ENCODE peak calls at places on chromosomes 4 and X, in seven cellular contexts. One of them, this sample, is unnamed.

GRCh38 chr4:85777908-85778808 is 303.2 kb downstream of the ARHGAP24 start:
- DNase-seq in IMR-90: no peak
- DNase-seq in AG04450: no peak
- DNase-seq in WERI-Rb-1: no peak
- DNase-seq in H7: no peak
- DNase-seq in kidney epithelial cell: no peak
- DNase-seq in aorta: no peak
- DNase-seq in this sample: no peak

GRCh38 chrX:34521563-34521962 is 135.5 kb downstream of the TMEM47 start:
- DNase-seq in kidney epithelial cell: no peak
- DNase-seq in WERI-Rb-1: no peak
- DNase-seq in H7: peak; percentile 26
- DNase-seq in aorta: no peak
- DNase-seq in AG04450: no peak
- DNase-seq in IMR-90: peak; percentile 2
- DNase-seq in this sample: no peak

GRCh38 chr4:133270021-133270570 is 121.0 kb downstream of the PCDH10 start:
- DNase-seq in WERI-Rb-1: no peak
- DNase-seq in H7: no peak
- DNase-seq in IMR-90: no peak
- DNase-seq in aorta: no peak
- DNase-seq in AG04450: no peak
- DNase-seq in kidney epithelial cell: no peak
- DNase-seq in this sample: no peak

GRCh38 chr4:10096201-10096975 is 20.2 kb downstream of the WDR1 start:
- DNase-seq in kidney epithelial cell: peak; percentile 85
- DNase-seq in AG04450: peak; percentile 80
- DNase-seq in aorta: no peak
- DNase-seq in IMR-90: peak; percentile 94
- DNase-seq in WERI-Rb-1: no peak
- DNase-seq in H7: no peak
- DNase-seq in this sample: peak; percentile 92

GRCh38 chrX:119647552-119648420 is 41.6 kb upstream of the NKRF start:
- DNase-seq in AG04450: no peak
- DNase-seq in WERI-Rb-1: no peak
- DNase-seq in H7: no peak
- DNase-seq in IMR-90: no peak
- DNase-seq in aorta: no peak
- DNase-seq in kidney epithelial cell: no peak
- DNase-seq in this sample: no peak

GRCh38 chr4:139593091-139593564 is 37.1 kb upstream of the SETD7 start:
- DNase-seq in AG04450: peak; percentile 67
- DNase-seq in aorta: no peak
- DNase-seq in IMR-90: peak; percentile 92
- DNase-seq in H7: no peak
- DNase-seq in kidney epithelial cell: no peak
- DNase-seq in WERI-Rb-1: no peak
- DNase-seq in this sample: peak; percentile 49

GRCh38 chrX:40169193-40170086 is 71.7 kb upstream of the BCOR start:
- DNase-seq in WERI-Rb-1: peak; percentile 80
- DNase-seq in AG04450: peak; percentile 37
- DNase-seq in aorta: no peak
- DNase-seq in IMR-90: peak; percentile 75
- DNase-seq in H7: peak; percentile 92
- DNase-seq in kidney epithelial cell: peak; percentile 43
- DNase-seq in this sample: peak; percentile 81

GRCh38 chr4:139585468-139585867 is 29.4 kb upstream of the SETD7 start:
- DNase-seq in IMR-90: no peak
- DNase-seq in aorta: no peak
- DNase-seq in kidney epithelial cell: no peak
- DNase-seq in H7: no peak
- DNase-seq in AG04450: no peak
- DNase-seq in WERI-Rb-1: no peak
- DNase-seq in this sample: no peak

DNA sequence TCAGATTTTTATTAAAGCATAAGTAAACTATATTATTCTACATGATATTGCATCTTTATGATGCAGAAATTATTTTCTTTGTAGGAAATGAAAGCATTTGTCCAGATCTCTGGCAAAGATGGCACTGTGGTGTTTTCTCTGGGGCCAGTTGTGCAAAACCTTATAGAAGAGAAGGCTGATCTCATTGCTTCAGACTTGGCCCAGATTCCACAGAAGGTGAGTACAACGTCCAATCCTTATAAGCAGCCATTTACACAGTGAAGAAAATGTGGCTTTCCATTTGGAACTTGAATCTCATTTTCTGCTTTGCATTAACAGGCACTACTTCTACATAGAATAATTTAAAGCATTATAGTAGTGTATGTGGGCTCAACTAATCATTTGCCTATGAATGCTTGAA is 6.9 kb upstream of the UGT2B7 start:
- DNase-seq in H7: no peak
- DNase-seq in IMR-90: no peak
- DNase-seq in WERI-Rb-1: no peak
- DNase-seq in aorta: no peak
- DNase-seq in AG04450: no peak
- DNase-seq in kidney epithelial cell: no peak
- DNase-seq in this sample: no peak
- H3K4me3 ChIP-seq in H7: no peak overlapping the region
- H3K4me3 ChIP-seq in IMR-90: no peak overlapping the region
- H3K4me3 ChIP-seq in WERI-Rb-1: no peak overlapping the region
- H3K4me3 ChIP-seq in aorta: no peak overlapping the region
- H3K4me3 ChIP-seq in AG04450: no peak overlapping the region
- H3K4me3 ChIP-seq in kidney epithelial cell: no peak overlapping the region
- H3K4me3 ChIP-seq in this sample: no peak overlapping the region

GRCh38 chr4:71752383-71753042 is 31.4 kb downstream of the GC start:
- DNase-seq in H7: no peak
- DNase-seq in WERI-Rb-1: no peak
- DNase-seq in kidney epithelial cell: no peak
- DNase-seq in aorta: no peak
- DNase-seq in IMR-90: no peak
- DNase-seq in AG04450: no peak
- DNase-seq in this sample: no peak
- H3K4me3 ChIP-seq in H7: no peak overlapping the region
- H3K4me3 ChIP-seq in WERI-Rb-1: no peak overlapping the region
- H3K4me3 ChIP-seq in kidney epithelial cell: no peak overlapping the region
- H3K4me3 ChIP-seq in aorta: no peak overlapping the region
- H3K4me3 ChIP-seq in IMR-90: no peak overlapping the region
- H3K4me3 ChIP-seq in AG04450: no peak overlapping the region
- H3K4me3 ChIP-seq in this sample: no peak overlapping the region

DNA sequence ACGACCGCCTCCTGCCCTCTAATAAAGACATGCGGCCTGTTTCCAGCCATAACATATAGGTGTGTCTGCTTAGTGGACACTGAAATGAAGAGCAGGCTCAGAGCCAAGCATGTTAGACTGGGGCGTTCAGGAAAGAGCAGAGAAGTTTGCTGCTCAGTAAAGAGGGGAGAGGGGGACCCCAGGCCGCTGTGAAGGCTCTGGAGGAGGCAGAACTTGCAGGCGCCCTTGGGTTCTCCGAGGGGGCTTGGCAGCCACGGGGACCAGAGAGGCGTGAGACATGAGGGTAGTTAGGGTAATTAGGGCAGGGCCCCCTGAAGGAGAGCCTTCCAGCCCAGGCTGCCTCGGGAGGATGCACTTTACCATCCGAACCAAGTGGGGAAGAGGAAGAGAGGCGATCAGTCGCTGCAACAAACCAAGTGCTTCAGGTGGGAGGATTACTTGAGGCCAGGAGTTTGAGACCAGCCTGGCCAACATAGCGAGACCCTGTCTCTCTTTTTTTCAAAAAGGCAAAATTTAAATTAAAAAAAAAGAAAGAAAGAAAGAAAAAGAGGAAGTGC is 46.6 kb upstream of the CDKN2AIP start:
- DNase-seq in H7: no peak
- DNase-seq in AG04450: no peak
- DNase-seq in WERI-Rb-1: no peak
- DNase-seq in kidney epithelial cell: no peak
- DNase-seq in IMR-90: no peak
- DNase-seq in aorta: no peak
- DNase-seq in this sample: no peak
- H3K4me3 ChIP-seq in H7: peak overlapping the region; percentile 35
- H3K4me3 ChIP-seq in AG04450: peak overlapping the region; percentile 54
- H3K4me3 ChIP-seq in WERI-Rb-1: peak overlapping the region; percentile 62
- H3K4me3 ChIP-seq in kidney epithelial cell: no peak overlapping the region
- H3K4me3 ChIP-seq in IMR-90: no peak overlapping the region
- H3K4me3 ChIP-seq in aorta: no peak overlapping the region
- H3K4me3 ChIP-seq in this sample: no peak overlapping the region

GRCh38 chr4:22510750-22511149 is 5.1 kb downstream of the ADGRA3 start:
- DNase-seq in WERI-Rb-1: no peak
- DNase-seq in IMR-90: no peak
- DNase-seq in aorta: no peak
- DNase-seq in H7: no peak
- DNase-seq in AG04450: no peak
- DNase-seq in kidney epithelial cell: no peak
- DNase-seq in this sample: no peak
- H3K4me3 ChIP-seq in WERI-Rb-1: no peak overlapping the region
- H3K4me3 ChIP-seq in IMR-90: no peak overlapping the region
- H3K4me3 ChIP-seq in aorta: no peak overlapping the region
- H3K4me3 ChIP-seq in H7: no peak overlapping the region
- H3K4me3 ChIP-seq in AG04450: no peak overlapping the region
- H3K4me3 ChIP-seq in kidney epithelial cell: no peak overlapping the region
- H3K4me3 ChIP-seq in this sample: no peak overlapping the region

GRCh38 chrX:140765043-140765784 is 55.7 kb downstream of the LINC00632 start:
- DNase-seq in H7: peak; percentile 8
- DNase-seq in aorta: no peak
- DNase-seq in WERI-Rb-1: no peak
- DNase-seq in AG04450: peak; percentile 26
- DNase-seq in kidney epithelial cell: no peak
- DNase-seq in IMR-90: peak; percentile 62
- DNase-seq in this sample: no peak

GRCh38 chrX:140766024-140766611 is 56.6 kb downstream of the LINC00632 start:
- DNase-seq in AG04450: peak; percentile 27
- DNase-seq in kidney epithelial cell: no peak
- DNase-seq in aorta: peak; percentile 78
- DNase-seq in IMR-90: peak; percentile 66
- DNase-seq in WERI-Rb-1: peak; percentile 19
- DNase-seq in H7: peak; percentile 28
- DNase-seq in this sample: peak; percentile 34

GRCh38 chrX:140764401-140764919 is 54.9 kb downstream of the LINC00632 start:
- DNase-seq in aorta: peak; percentile 84
- DNase-seq in IMR-90: peak; percentile 54
- DNase-seq in AG04450: peak; percentile 18
- DNase-seq in kidney epithelial cell: no peak
- DNase-seq in WERI-Rb-1: no peak
- DNase-seq in H7: peak; percentile 68
- DNase-seq in this sample: peak; percentile 17

GRCh38 chrX:140762061-140762460 is 52.5 kb downstream of the LINC00632 start:
- DNase-seq in IMR-90: peak; percentile 74
- DNase-seq in AG04450: no peak
- DNase-seq in aorta: no peak
- DNase-seq in WERI-Rb-1: peak; percentile 20
- DNase-seq in kidney epithelial cell: no peak
- DNase-seq in H7: peak; percentile 29
- DNase-seq in this sample: peak; percentile 61

GRCh38 chrX:140767646-140768045 is 58.1 kb downstream of the LINC00632 start:
- DNase-seq in H7: no peak
- DNase-seq in aorta: no peak
- DNase-seq in IMR-90: no peak
- DNase-seq in kidney epithelial cell: no peak
- DNase-seq in WERI-Rb-1: no peak
- DNase-seq in AG04450: no peak
- DNase-seq in this sample: no peak
- H3K4me3 ChIP-seq in H7: no peak overlapping the region
- H3K4me3 ChIP-seq in aorta: no peak overlapping the region
- H3K4me3 ChIP-seq in IMR-90: no peak overlapping the region
- H3K4me3 ChIP-seq in kidney epithelial cell: no peak overlapping the region
- H3K4me3 ChIP-seq in WERI-Rb-1: no peak overlapping the region
- H3K4me3 ChIP-seq in AG04450: no peak overlapping the region
- H3K4me3 ChIP-seq in this sample: no peak overlapping the region

GRCh38 chr4:69116645-69117321 is 20.5 kb downstream of the UGT2B7 start:
- DNase-seq in kidney epithelial cell: no peak
- DNase-seq in WERI-Rb-1: no peak
- DNase-seq in AG04450: no peak
- DNase-seq in aorta: no peak
- DNase-seq in H7: no peak
- DNase-seq in IMR-90: no peak
- DNase-seq in this sample: no peak
- H3K4me3 ChIP-seq in kidney epithelial cell: no peak overlapping the region
- H3K4me3 ChIP-seq in WERI-Rb-1: no peak overlapping the region
- H3K4me3 ChIP-seq in AG04450: no peak overlapping the region
- H3K4me3 ChIP-seq in aorta: no peak overlapping the region
- H3K4me3 ChIP-seq in H7: no peak overlapping the region
- H3K4me3 ChIP-seq in IMR-90: no peak overlapping the region
- H3K4me3 ChIP-seq in this sample: no peak overlapping the region

GRCh38 chr4:184812651-184813181 is 13.1 kb downstream of the ACSL1 start:
- DNase-seq in H7: no peak
- DNase-seq in AG04450: no peak
- DNase-seq in IMR-90: peak; percentile 24
- DNase-seq in aorta: no peak
- DNase-seq in kidney epithelial cell: no peak
- DNase-seq in WERI-Rb-1: no peak
- DNase-seq in this sample: peak; percentile 49

GRCh38 chr4:184816962-184817361 is 8.8 kb downstream of the ACSL1 start:
- DNase-seq in aorta: no peak
- DNase-seq in H7: no peak
- DNase-seq in kidney epithelial cell: no peak
- DNase-seq in AG04450: no peak
- DNase-seq in WERI-Rb-1: no peak
- DNase-seq in IMR-90: no peak
- DNase-seq in this sample: no peak

GRCh38 chr4:184814686-184815045 is 11.1 kb downstream of the ACSL1 start:
- DNase-seq in kidney epithelial cell: no peak
- DNase-seq in WERI-Rb-1: no peak
- DNase-seq in IMR-90: no peak
- DNase-seq in AG04450: no peak
- DNase-seq in aorta: no peak
- DNase-seq in H7: no peak
- DNase-seq in this sample: no peak

GRCh38 chr4:184817494-184818215 is 8.1 kb downstream of the ACSL1 start:
- DNase-seq in IMR-90: no peak
- DNase-seq in WERI-Rb-1: no peak
- DNase-seq in kidney epithelial cell: no peak
- DNase-seq in H7: no peak
- DNase-seq in AG04450: no peak
- DNase-seq in aorta: no peak
- DNase-seq in this sample: no peak

DNA sequence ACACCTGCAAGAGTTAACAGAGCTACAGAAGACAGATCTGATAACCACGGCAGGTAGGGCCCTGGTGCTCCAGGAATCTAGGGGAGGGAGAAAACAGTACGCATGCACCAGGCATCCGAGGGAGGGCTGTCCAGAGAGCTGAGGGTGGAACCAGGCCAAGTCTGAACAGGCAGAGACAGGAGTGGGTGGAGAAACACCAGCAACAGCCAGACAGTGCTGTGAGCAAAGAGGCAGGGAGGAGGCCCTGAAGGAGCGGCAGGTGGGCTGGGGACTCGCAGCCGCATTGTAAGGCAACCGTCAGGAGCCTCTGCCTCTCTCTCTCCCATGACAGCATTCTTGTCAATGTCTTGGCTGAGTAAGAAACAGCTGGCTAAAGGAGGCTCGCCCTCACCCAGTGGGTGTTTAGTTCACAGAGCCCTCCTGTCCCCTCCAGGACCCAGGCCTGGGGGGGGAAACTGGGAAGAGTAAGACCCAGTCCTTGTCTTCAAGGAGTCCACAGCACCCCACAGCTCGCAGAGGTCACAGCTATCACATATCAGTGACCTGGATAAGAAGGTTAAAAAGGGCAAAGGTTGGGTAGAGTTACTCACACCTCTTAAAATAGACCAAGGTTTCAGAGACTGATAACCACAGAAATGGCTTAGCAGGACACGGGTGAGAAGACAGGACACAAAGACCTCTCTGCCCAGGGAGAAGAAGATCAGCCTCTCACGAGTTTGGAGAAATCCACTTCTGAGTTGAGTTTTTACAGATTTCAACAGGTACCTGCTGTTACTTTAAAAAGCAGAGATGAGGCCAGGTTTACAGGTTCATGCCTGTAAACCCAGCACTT is 10.5 kb downstream of the ACSL1 start:
- DNase-seq in H7: peak; percentile 55
- DNase-seq in IMR-90: peak; percentile 74
- DNase-seq in AG04450: no peak
- DNase-seq in WERI-Rb-1: peak; percentile 84
- DNase-seq in kidney epithelial cell: peak; percentile 77
- DNase-seq in aorta: peak; percentile 81
- DNase-seq in this sample: peak; percentile 75
- H3K4me3 ChIP-seq in H7: no peak overlapping the region
- H3K4me3 ChIP-seq in IMR-90: no peak overlapping the region
- H3K4me3 ChIP-seq in AG04450: no peak overlapping the region
- H3K4me3 ChIP-seq in WERI-Rb-1: no peak overlapping the region
- H3K4me3 ChIP-seq in kidney epithelial cell: peak overlapping the region; percentile 8
- H3K4me3 ChIP-seq in aorta: no peak overlapping the region
- H3K4me3 ChIP-seq in this sample: no peak overlapping the region